ENCODE peak calls at places on chromosomes 3 and 15, in four cellular contexts. S, T, N and V are unnamed samples.

GRCh38 chr15:41955807-41956525 is 16.4 kb downstream of the EHD4 start:
- DNase-seq in N (no peak), S (no peak), T (no peak), V (no peak)

GRCh38 chr3:39443530-39443929 is 23.9 kb upstream of the MOBP start:
- DNase-seq in N (no peak), T (no peak), S (no peak), V (no peak)

GRCh38 chr3:188860147-188860546 is 311.6 kb upstream of the TPRG1 start:
- DNase-seq in S (no peak), N (no peak), T (no peak), V (no peak)

GRCh38 chr3:125351814-125352456 is 23.2 kb downstream of the ZNF148 start:
- DNase-seq in N (no peak), S (no peak), T (no peak), V (peak)

GRCh38 chr3:25421747-25422146 is 6.3 kb upstream of the RARB start:
- DNase-seq in T (no peak), S (no peak), N (no peak), V (no peak)

GRCh38 chr3:72820405-72820804 is 27.8 kb downstream of the SHQ1 start:
- DNase-seq in T (no peak), S (no peak), N (no peak), V (no peak)

GRCh38 chr15:82018201-82018600 is 27.6 kb downstream of the MEX3B start:
- DNase-seq in T (no peak), N (no peak), S (no peak), V (no peak)

GRCh38 chr3:189652042-189652441 is 20.9 kb downstream of the TP63 start:
- DNase-seq in T (no peak), N (peak), S (no peak), V (no peak)

GRCh38 chr3:114081022-114081421 is 24.5 kb downstream of the QTRT2 start:
- DNase-seq in S (no peak), T (no peak), N (no peak), V (no peak)

GRCh38 chr3:155079795-155080546 is at the start of gene MME:
- DNase-seq in T (no peak), N (peak), S (no peak), V (peak)

GRCh38 chr15:55628369-55628730 is 40.2 kb upstream of the PYGO1 start:
- DNase-seq in T (no peak), N (no peak), S (no peak), V (no peak)

GRCh38 chr15:43775411-43775965 is 1.3 kb downstream of the ELL3 start:
- DNase-seq in S (no peak), N (no peak), T (no peak), V (peak)

GRCh38 chr3:51958603-51959521 is 3.7 kb downstream of the GPR62 start:
- DNase-seq in N (no peak), S (no peak), T (no peak), V (no peak)

GRCh38 chr3:196604548-196604947 is 34.9 kb upstream of the NRROS start:
- DNase-seq in T (no peak), N (no peak), S (peak), V (peak)

GRCh38 chr3:25582242-25582641 is 82.5 kb downstream of the TOP2B start:
- DNase-seq in S (no peak), N (no peak), T (no peak), V (no peak)

GRCh38 chr3:14150491-14151230 is 25.8 kb downstream of the TMEM43 start:
- DNase-seq in S (no peak), T (no peak), N (no peak), V (no peak)

GRCh38 chr15:67063689-67064606 is 1.5 kb upstream of the SMAD3 start:
- DNase-seq in S (no peak), T (no peak), N (peak), V (no peak)

GRCh38 chr3:167940241-167940640 is 155.5 kb downstream of the GOLIM4 start:
- DNase-seq in S (no peak), T (no peak), N (no peak), V (no peak)

GRCh38 chr15:40451497-40452158 is 10.9 kb downstream of the BAHD1 start:
- DNase-seq in S (no peak), T (no peak), N (no peak), V (no peak)

GRCh38 chr3:131026321-131027151 is at the start of the genes ASTE1 and NEK11:
- DNase-seq in N (peak), T (peak), S (peak), V (peak)

GRCh38 chr3:136750209-136750921 is 1.8 kb downstream of the STAG1 start:
- DNase-seq in T (no peak), S (no peak), N (no peak), V (peak)

GRCh38 chr15:35306361-35306981 is 221.4 kb upstream of the NANOGP8 start:
- DNase-seq in T (no peak), N (no peak), S (no peak), V (no peak)

GRCh38 chr3:77825045-77825827 is 785.3 kb downstream of the ROBO2 start:
- DNase-seq in S (no peak), N (no peak), T (no peak), V (no peak)

GRCh38 chr15:61025746-61026256 is 203.3 kb downstream of the RORA start:
- DNase-seq in N (no peak), S (no peak), T (no peak), V (no peak)

GRCh38 chr3:105334138-105334882 is 32.4 kb upstream of the ALCAM start:
- DNase-seq in N (no peak), T (no peak), S (no peak), V (no peak)

GRCh38 chr3:53122933-53123305 is 7.3 kb downstream of the RFT1 start:
- DNase-seq in T (no peak), N (no peak), S (no peak), V (no peak)

GRCh38 chr3:104005815-104006214 is 1360.9 kb upstream of the ALCAM start:
- DNase-seq in N (no peak), S (no peak), T (no peak), V (no peak)

GRCh38 chr15:68471552-68471951 is 39.6 kb upstream of the ITGA11 start:
- DNase-seq in T (no peak), S (no peak), N (no peak), V (no peak)

GRCh38 chr3:88057650-88058321 is 1.0 kb downstream of the CGGBP1 start:
- DNase-seq in S (no peak), N (no peak), T (no peak), V (peak)